ENCODE peak calls at places on chromosomes 2 and 18, in ten cellular contexts. D, X, E, O, H, V, Q, N, J and R are unnamed samples.
A peak's percentile ranks its signal among the peaks of the same experiment; 100 is the strongest.

GRCh38 chr18:35514752-35515459 is 17.1 kb upstream of the INO80C start:
- DNase-seq in J (no peak), E (no peak), D (no peak), V (no peak), N (no peak), H (no peak), X (no peak), O (no peak), Q (no peak), R (no peak)

GRCh38 chr18:79784071-79784913 is 13.4 kb upstream of the KCNG2 start:
- DNase-seq in Q (no peak), X (no peak), O (no peak), D (no peak), E (no peak), H (no peak), J (peak; percentile 14), N (peak; percentile 39), V (no peak), R (no peak)

GRCh38 chr2:196249171-196249570 is 77.8 kb upstream of the STK17B start:
- DNase-seq in H (no peak), O (no peak), X (no peak), N (no peak), E (no peak), D (no peak), V (no peak), J (no peak), Q (no peak), R (no peak)

GRCh38 chr2:37896319-37896718 is 28.8 kb upstream of the RMDN2 start:
- DNase-seq in O (no peak), V (no peak), J (no peak), E (peak; percentile 35), H (peak; percentile 18), X (no peak), D (no peak), Q (no peak), N (no peak), R (no peak)

GRCh38 chr18:55086931-55087330 is 127.7 kb upstream of the CCDC68 start:
- DNase-seq in X (no peak), D (no peak), O (no peak), E (no peak), H (no peak), V (no peak), Q (no peak), N (no peak), J (no peak), R (no peak)

GRCh38 chr2:187552381-187552780 is 1.9 kb downstream of the TFPI start:
- DNase-seq in H (no peak), J (no peak), X (no peak), Q (no peak), D (no peak), O (no peak), V (no peak), N (no peak), E (no peak), R (no peak)

GRCh38 chr2:16656784-16657391 is 8.7 kb downstream of the CYRIA start:
- DNase-seq in X (peak; percentile 83), J (peak; percentile 49), H (no peak), V (no peak), D (no peak), E (no peak), Q (no peak), O (no peak), N (no peak), R (no peak)

GRCh38 chr2:64958556-64958955 is 30.6 kb upstream of the SLC1A4 start:
- DNase-seq in V (no peak), X (no peak), D (no peak), Q (no peak), N (no peak), E (no peak), O (no peak), J (no peak), H (no peak), R (no peak)

GRCh38 chr18:6610436-6610835 is 119.1 kb upstream of the ARHGAP28 start:
- DNase-seq in N (no peak), D (no peak), E (no peak), V (no peak), O (no peak), X (no peak), J (no peak), Q (no peak), H (no peak), R (no peak)

GRCh38 chr2:217826505-217826904 is 176.3 kb downstream of the TNS1 start:
- DNase-seq in N (peak; percentile 92), X (no peak), H (no peak), O (peak; percentile 70), Q (peak; percentile 49), D (no peak), E (no peak), J (peak; percentile 77), V (no peak), R (no peak)
- TF ChIP-seq POLR2A in N (no peak), X (no peak), H (no peak), O (no peak), Q (no peak), D (no peak), E (no peak), J (peak; percentile 23), V (no peak), R (no peak)

DNA sequence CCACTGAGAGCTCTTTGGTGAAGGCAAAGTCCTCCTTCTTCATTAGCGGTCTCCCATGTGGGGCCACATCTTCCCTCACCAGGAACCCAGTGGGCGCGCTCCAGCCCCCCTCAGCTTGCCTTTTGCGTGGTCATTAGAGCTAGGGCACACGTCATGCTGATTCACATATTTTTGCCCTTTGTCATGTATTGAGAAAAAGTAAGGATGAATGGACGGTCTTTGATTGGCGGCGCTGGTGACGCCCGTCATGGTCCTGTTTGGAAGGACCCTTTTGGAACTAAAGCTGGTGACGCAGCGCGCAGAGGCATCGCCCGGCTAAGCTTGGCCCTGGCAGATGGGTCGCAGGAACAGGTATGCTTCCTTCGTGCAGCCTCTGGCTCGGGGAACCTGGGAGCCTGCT is 3.1 kb downstream of the SLC14A1 start:
- DNase-seq in X (no peak), H (no peak), V (no peak), N (no peak), O (no peak), Q (no peak), J (no peak), D (no peak), E (no peak), R (no peak)
- TF ChIP-seq EP300 in X (no peak), H (no peak), V (no peak), N (no peak), O (no peak), Q (no peak), J (no peak), D (no peak), E (no peak), R (no peak)

DNA sequence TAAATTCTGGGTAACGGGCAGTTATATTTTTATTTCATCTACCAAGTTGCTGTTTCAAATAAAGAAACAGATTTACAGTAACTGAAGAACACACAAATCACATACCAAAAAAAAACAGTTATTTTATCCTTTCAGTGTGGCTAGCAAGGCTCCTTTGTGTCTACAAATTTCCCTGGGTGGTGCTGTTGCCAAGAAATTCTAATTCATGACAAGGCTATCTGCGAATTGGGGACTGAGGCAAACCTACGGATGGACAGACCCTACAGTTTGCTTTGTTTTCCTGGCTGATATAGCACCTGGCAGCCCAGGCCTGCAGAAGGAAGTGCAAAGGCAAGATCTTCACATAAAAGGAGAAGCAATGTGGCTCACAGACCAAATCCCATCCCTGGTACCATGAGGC is 4.5 kb downstream of the KLF7 start:
- DNase-seq in J (no peak), V (no peak), Q (no peak), H (no peak), E (no peak), O (no peak), D (no peak), N (no peak), X (no peak), R (no peak)
- H3K4me3 ChIP-seq in J (no peak overlapping the region), V (peak overlapping the region; percentile 84), Q (no peak overlapping the region), H (no peak overlapping the region), E (peak overlapping the region; percentile 53), O (peak overlapping the region; percentile 82), D (no peak overlapping the region), N (peak overlapping the region; percentile 67), X (peak overlapping the region; percentile 31), R (no peak overlapping the region)

GRCh38 chr2:128090575-128090908 is 458 bp upstream of the UGGT1 start:
- DNase-seq in J (no peak), V (no peak), O (no peak), E (no peak), D (no peak), N (no peak), H (no peak), X (no peak), Q (no peak), R (no peak)

GRCh38 chr2:128091691-128092050 is 671 bp downstream of the UGGT1 start:
- DNase-seq in O (no peak), V (no peak), N (no peak), X (no peak), E (no peak), D (no peak), Q (peak; percentile 9), H (no peak), J (no peak), R (no peak)

GRCh38 chr2:128092656-128093055 is 1.7 kb downstream of the UGGT1 start:
- DNase-seq in X (no peak), J (no peak), N (no peak), D (no peak), O (no peak), E (no peak), V (no peak), Q (no peak), H (peak; percentile 62), R (no peak)

GRCh38 chr2:128093762-128094161 is 2.8 kb downstream of the UGGT1 start:
- DNase-seq in X (no peak), D (no peak), E (no peak), H (no peak), Q (no peak), V (no peak), J (no peak), O (no peak), N (no peak), R (no peak)

GRCh38 chr2:128090909-128091690 is at the start of gene UGGT1:
- DNase-seq in V (peak; percentile 97), J (peak; percentile 98), H (peak; percentile 98), E (peak; percentile 99), D (peak; percentile 91), X (peak; percentile 93), O (peak; percentile 77), N (peak; percentile 96), Q (peak; percentile 96), R (peak; percentile 96)
- TF ChIP-seq POLR2A in V (peak; percentile 83), J (peak; percentile 87), H (peak; percentile 94), E (peak; percentile 76), D (peak; percentile 62), X (peak; percentile 99), O (peak; percentile 54), N (peak; percentile 94), Q (peak; percentile 97), R (peak; percentile 54)